ENCODE peak calls at places on chromosome 1, in nine cellular contexts. One of them, this sample, is unnamed.

GRCh38 chr1:11354893-11355593 is 82.0 kb downstream of the UBIAD1 start:
- DNase-seq in aorta: no peak
- DNase-seq in NCI-H1105: peak
- DNase-seq in H7: peak
- DNase-seq in progenitor cell of endocrine pancreas: no peak
- DNase-seq in fibroblast of gingiva: no peak
- DNase-seq in kidney epithelial cell: no peak
- DNase-seq in dermis blood vessel endothelial cell: no peak
- DNase-seq in ELR: no peak
- DNase-seq in this sample: no peak

GRCh38 chr1:202131956-202132821 is 9.5 kb downstream of the GPR37L1 start:
- DNase-seq in ELR: no peak
- DNase-seq in H7: peak
- DNase-seq in aorta: peak
- DNase-seq in kidney epithelial cell: no peak
- DNase-seq in NCI-H1105: no peak
- DNase-seq in dermis blood vessel endothelial cell: no peak
- DNase-seq in progenitor cell of endocrine pancreas: no peak
- DNase-seq in fibroblast of gingiva: no peak
- DNase-seq in this sample: peak

GRCh38 chr1:107748529-107748928 is 216.5 kb downstream of the VAV3 start:
- DNase-seq in kidney epithelial cell: no peak
- DNase-seq in NCI-H1105: no peak
- DNase-seq in ELR: peak
- DNase-seq in H7: no peak
- DNase-seq in aorta: no peak
- DNase-seq in fibroblast of gingiva: peak
- DNase-seq in dermis blood vessel endothelial cell: no peak
- DNase-seq in progenitor cell of endocrine pancreas: no peak
- DNase-seq in this sample: no peak

GRCh38 chr1:30618335-30618747 is 105.0 kb downstream of the MATN1 start:
- DNase-seq in kidney epithelial cell: peak
- DNase-seq in ELR: peak
- DNase-seq in aorta: no peak
- DNase-seq in progenitor cell of endocrine pancreas: no peak
- DNase-seq in dermis blood vessel endothelial cell: no peak
- DNase-seq in H7: no peak
- DNase-seq in NCI-H1105: no peak
- DNase-seq in fibroblast of gingiva: no peak
- DNase-seq in this sample: no peak

GRCh38 chr1:5525597-5526384 is 466.4 kb downstream of the NPHP4 start:
- DNase-seq in progenitor cell of endocrine pancreas: no peak
- DNase-seq in ELR: no peak
- DNase-seq in aorta: no peak
- DNase-seq in dermis blood vessel endothelial cell: no peak
- DNase-seq in fibroblast of gingiva: no peak
- DNase-seq in kidney epithelial cell: no peak
- DNase-seq in H7: no peak
- DNase-seq in NCI-H1105: no peak
- DNase-seq in this sample: no peak

GRCh38 chr1:196357913-196358312 is 250.3 kb downstream of the KCNT2 start:
- DNase-seq in progenitor cell of endocrine pancreas: no peak
- DNase-seq in fibroblast of gingiva: no peak
- DNase-seq in H7: no peak
- DNase-seq in aorta: no peak
- DNase-seq in kidney epithelial cell: no peak
- DNase-seq in dermis blood vessel endothelial cell: no peak
- DNase-seq in ELR: no peak
- DNase-seq in NCI-H1105: no peak
- DNase-seq in this sample: no peak

GRCh38 chr1:21823980-21824702 is 12.1 kb downstream of the LDLRAD2 start:
- DNase-seq in aorta: no peak
- DNase-seq in H7: peak
- DNase-seq in dermis blood vessel endothelial cell: no peak
- DNase-seq in kidney epithelial cell: no peak
- DNase-seq in fibroblast of gingiva: no peak
- DNase-seq in ELR: no peak
- DNase-seq in progenitor cell of endocrine pancreas: no peak
- DNase-seq in NCI-H1105: no peak
- DNase-seq in this sample: no peak

GRCh38 chr1:47276850-47277249 is 37.1 kb downstream of the STIL start:
- DNase-seq in dermis blood vessel endothelial cell: no peak
- DNase-seq in fibroblast of gingiva: no peak
- DNase-seq in aorta: no peak
- DNase-seq in progenitor cell of endocrine pancreas: no peak
- DNase-seq in H7: no peak
- DNase-seq in NCI-H1105: no peak
- DNase-seq in kidney epithelial cell: no peak
- DNase-seq in ELR: no peak
- DNase-seq in this sample: no peak

GRCh38 chr1:30729906-30730305 is 6.5 kb upstream of the MATN1 start:
- DNase-seq in kidney epithelial cell: no peak
- DNase-seq in dermis blood vessel endothelial cell: no peak
- DNase-seq in fibroblast of gingiva: no peak
- DNase-seq in aorta: no peak
- DNase-seq in NCI-H1105: no peak
- DNase-seq in ELR: no peak
- DNase-seq in progenitor cell of endocrine pancreas: no peak
- DNase-seq in H7: no peak
- DNase-seq in this sample: no peak

GRCh38 chr1:32042330-32042729 is 28.7 kb downstream of the KHDRBS1 start:
- DNase-seq in ELR: no peak
- DNase-seq in progenitor cell of endocrine pancreas: no peak
- DNase-seq in kidney epithelial cell: no peak
- DNase-seq in fibroblast of gingiva: no peak
- DNase-seq in dermis blood vessel endothelial cell: no peak
- DNase-seq in NCI-H1105: no peak
- DNase-seq in H7: no peak
- DNase-seq in aorta: no peak
- DNase-seq in this sample: no peak

GRCh38 chr1:72635719-72636118 is 353.4 kb upstream of the NEGR1 start:
- DNase-seq in aorta: no peak
- DNase-seq in fibroblast of gingiva: no peak
- DNase-seq in NCI-H1105: no peak
- DNase-seq in H7: no peak
- DNase-seq in dermis blood vessel endothelial cell: no peak
- DNase-seq in kidney epithelial cell: no peak
- DNase-seq in ELR: no peak
- DNase-seq in progenitor cell of endocrine pancreas: no peak
- DNase-seq in this sample: no peak